ENCODE peak calls at places on chromosomes 12 and 14, in seven cellular contexts. W is CD8-positive, alpha-beta T cell; M is thoracic aorta; N is HCT116; X is effector memory CD4-positive, alpha-beta T cell; H is PC-3; B is tibial nerve. C is an unnamed sample. For H3K4me1, the result is how much of the 10 kb centered on the place peaks cover.

GRCh38 chr12:94649349-94650142 is 811 bp downstream of the TMCC3 start:
- DNase-seq in W (peak), M (no peak), N (no peak), X (peak), H (peak), B (no peak), C (no peak)

GRCh38 chr12:78887008-78887407 is 22.4 kb downstream of the SYT1 start:
- DNase-seq in W (no peak), M (no peak), N (peak), X (no peak), H (peak), B (no peak), C (no peak)

GRCh38 chr12:19402743-19403400 is 36.4 kb upstream of the AEBP2 start:
- DNase-seq in W (no peak), M (peak), N (no peak), X (no peak), H (no peak), B (no peak), C (no peak)

GRCh38 chr12:45981075-45981837 is 9.1 kb downstream of the SCAF11 start:
- DNase-seq in W (no peak), M (no peak), N (no peak), X (no peak), H (peak), B (no peak), C (no peak)

GRCh38 chr14:96594961-96595360 is 92.8 kb downstream of the PAPOLA start:
- DNase-seq in W (no peak), M (no peak), N (no peak), X (no peak), H (no peak), B (no peak), C (no peak)

GRCh38 chr12:93179792-93180191 is 197.9 kb upstream of the NUDT4 start:
- DNase-seq in W (no peak), M (no peak), N (no peak), X (no peak), H (no peak), B (no peak), C (no peak)

GRCh38 chr14:27881063-27881462 is 885.5 kb upstream of the FOXG1 start:
- DNase-seq in W (no peak), M (no peak), N (no peak), X (no peak), H (no peak), B (no peak), C (no peak)

GRCh38 chr12:123960856-123961255 is 11.8 kb downstream of the CCDC92 start:
- DNase-seq in W (no peak), M (no peak), N (no peak), X (no peak), H (no peak), B (no peak), C (no peak)

GRCh38 chr12:52197371-52198231 is 5.8 kb upstream of the KRT80 start:
- DNase-seq in W (no peak), M (no peak), N (no peak), X (no peak), H (no peak), B (peak), C (no peak)

GRCh38 chr14:35285168-35285990 is 6.8 kb upstream of the PSMA6 start:
- DNase-seq in W (no peak), M (no peak), N (no peak), X (no peak), H (peak), B (no peak), C (peak)

GRCh38 chr12:41486718-41487117 is 298.6 kb downstream of the PDZRN4 start:
- DNase-seq in W (no peak), M (no peak), N (no peak), X (no peak), H (peak), B (no peak), C (no peak)

GRCh38 chr14:42683690-42684089 is 1077.0 kb downstream of the LRFN5 start:
- DNase-seq in W (no peak), M (no peak), N (no peak), X (no peak), H (peak), B (no peak), C (no peak)

GRCh38 chr12:105992849-105993740 is 145.7 kb downstream of the NUAK1 start:
- DNase-seq in W (no peak), M (no peak), N (no peak), X (no peak), H (no peak), B (no peak), C (no peak)

GRCh38 chr12:94941440-94941862 is 62.0 kb downstream of the NDUFA12 start:
- DNase-seq in W (peak), M (peak), N (no peak), X (peak), H (peak), B (peak), C (peak)

GRCh38 chr12:89278862-89279261 is 73.4 kb downstream of the DUSP6 start:
- DNase-seq in W (no peak), M (no peak), N (no peak), X (no peak), H (no peak), B (no peak), C (no peak)

GRCh38 chr14:54712371-54712998 is 145.6 kb downstream of the SAMD4A start:
- DNase-seq in W (no peak), M (no peak), N (no peak), X (no peak), H (peak), B (no peak), C (no peak)

GRCh38 chr12:68223067-68223747 is 2.4 kb downstream of the IL26 start:
- DNase-seq in W (peak), M (peak), N (peak), X (peak), H (peak), B (peak), C (peak)

GRCh38 chr14:20429801-20430669 is 5.9 kb downstream of the KLHL33 start:
- DNase-seq in W (peak), M (no peak), N (no peak), X (no peak), H (no peak), B (no peak), C (no peak)

GRCh38 chr12:130438711-130439110 is 101.0 kb downstream of the PIWIL1 start:
- DNase-seq in W (no peak), M (no peak), N (no peak), X (no peak), H (no peak), B (no peak), C (no peak)

GRCh38 chr14:58607131-58607531 is 30.6 kb upstream of the DACT1 start:
- DNase-seq in W (no peak), M (no peak), N (no peak), X (no peak), H (no peak), B (no peak), C (no peak)

GRCh38 chr12:118463677-118464076 is 87.3 kb downstream of the SUDS3 start:
- DNase-seq in W (no peak), M (no peak), N (no peak), X (no peak), H (no peak), B (no peak), C (no peak)

GRCh38 chr12:2099595-2099994 is 46.8 kb downstream of the CACNA1C start:
- DNase-seq in W (no peak), M (no peak), N (no peak), X (no peak), H (no peak), B (no peak), C (no peak)

GRCh38 chr12:2098852-2099251 is 46.1 kb downstream of the CACNA1C start:
- DNase-seq in W (no peak), M (no peak), N (no peak), X (no peak), H (no peak), B (no peak), C (no peak)

GRCh38 chr12:2097617-2098016 is 44.8 kb downstream of the CACNA1C start:
- DNase-seq in W (no peak), M (no peak), N (no peak), X (no peak), H (no peak), B (no peak), C (no peak)

GRCh38 chr12:2101798-2102197 is 49.0 kb downstream of the CACNA1C start:
- DNase-seq in W (no peak), M (no peak), N (no peak), X (no peak), H (no peak), B (no peak), C (no peak)

DNA sequence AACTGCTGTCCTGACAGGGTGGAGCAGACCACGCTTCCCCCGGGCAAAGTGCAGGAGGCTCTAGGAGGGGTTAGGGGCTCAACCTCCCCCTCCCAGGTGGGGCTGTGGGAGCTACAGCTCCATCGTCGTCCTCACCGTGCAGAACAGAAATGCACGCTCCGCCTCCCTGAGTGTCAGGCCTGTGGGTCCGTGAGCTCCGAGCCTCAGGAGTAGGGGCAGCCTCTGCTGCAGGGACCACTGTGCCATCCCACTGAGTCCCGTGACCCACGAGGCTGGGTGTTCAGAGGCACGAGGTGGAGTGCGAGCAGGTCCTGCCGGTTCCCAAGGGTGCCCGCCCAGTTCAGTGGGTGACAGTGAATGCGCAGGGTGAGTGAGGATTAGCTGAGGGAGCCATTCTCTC is 48.6 kb downstream of the CACNA1C start:
- DNase-seq in W (no peak), M (no peak), N (no peak), X (no peak), H (no peak), B (no peak), C (no peak)
- H3K27ac ChIP-seq in W (no peak), M (peak), N (no peak), X (no peak), H (no peak), B (no peak), C (no peak)

GRCh38 chr14:68871392-68871791 is 78.5 kb upstream of the ZFP36L1 start:
- DNase-seq in W (no peak), M (no peak), N (no peak), X (no peak), H (no peak), B (no peak), C (no peak)
- H3K4me1 ChIP-seq in W (under half), M (under half), N (under half), X (under half), H (under half), B (under half), C (under half)

DNA sequence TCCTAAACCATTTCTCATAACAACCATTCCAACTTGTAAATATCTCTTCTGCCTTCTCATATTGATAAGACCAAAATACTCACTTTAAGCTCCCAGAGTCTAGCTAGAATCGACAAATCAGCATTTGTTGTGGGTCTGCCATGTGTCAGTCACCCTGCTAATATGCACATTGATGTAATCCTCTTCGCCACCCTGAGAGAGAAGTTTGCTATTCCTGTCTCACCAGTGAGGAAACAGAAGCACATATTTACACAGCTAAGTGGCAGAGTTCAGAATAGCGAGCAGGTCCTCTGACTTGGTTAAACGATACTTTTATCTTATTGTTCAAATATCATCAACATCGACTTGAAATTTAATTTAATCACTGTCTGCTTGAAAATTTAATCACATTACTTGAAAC is 142.1 kb downstream of the ANO4 start:
- DNase-seq in W (no peak), M (no peak), N (no peak), X (no peak), H (no peak), B (no peak), C (no peak)
- H3K27ac ChIP-seq in W (no peak), M (no peak), N (no peak), X (no peak), H (no peak), B (no peak), C (no peak)

GRCh38 chr14:67357583-67358354 is 1.8 kb downstream of the ATP6V1D start:
- DNase-seq in W (no peak), M (no peak), N (no peak), X (no peak), H (peak), B (no peak), C (no peak)

GRCh38 chr14:67360469-67361206 is 510 bp downstream of the EIF2S1 start:
- DNase-seq in W (no peak), M (peak), N (no peak), X (no peak), H (no peak), B (no peak), C (no peak)

GRCh38 chr14:67359319-67359774 is 257 bp downstream of the ATP6V1D start:
- DNase-seq in W (no peak), M (no peak), N (no peak), X (no peak), H (peak), B (no peak), C (no peak)

GRCh38 chr14:67359775-67360468 is at the start of the genes ATP6V1D and EIF2S1:
- DNase-seq in W (peak), M (peak), N (peak), X (peak), H (peak), B (peak), C (peak)

DNA sequence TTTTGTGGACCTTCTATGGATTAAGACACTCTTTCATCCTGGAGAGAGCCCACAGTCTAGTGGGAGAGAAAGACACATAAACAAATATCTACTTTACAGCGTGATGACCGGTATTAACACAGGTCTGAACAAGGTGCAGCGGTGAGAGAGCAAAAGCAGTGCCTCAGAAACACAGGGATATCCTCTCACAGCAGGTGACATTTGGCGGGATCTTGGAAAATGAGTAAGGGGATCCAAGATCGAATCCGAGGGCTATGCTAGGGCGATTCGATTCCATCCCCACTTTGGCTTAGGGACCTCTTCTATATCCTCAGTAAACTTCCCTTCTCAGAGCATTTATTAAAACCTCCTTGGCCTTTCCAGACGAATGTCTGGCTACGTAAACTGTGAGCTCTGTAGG is 690 bp downstream of the ATP6V1D start:
- DNase-seq in W (no peak), M (no peak), N (no peak), X (no peak), H (peak), B (no peak), C (no peak)
- H3K4me1 ChIP-seq in W (under half), M (half or more), N (under half), X (under half), H (under half), B (half or more), C (half or more)

DNA sequence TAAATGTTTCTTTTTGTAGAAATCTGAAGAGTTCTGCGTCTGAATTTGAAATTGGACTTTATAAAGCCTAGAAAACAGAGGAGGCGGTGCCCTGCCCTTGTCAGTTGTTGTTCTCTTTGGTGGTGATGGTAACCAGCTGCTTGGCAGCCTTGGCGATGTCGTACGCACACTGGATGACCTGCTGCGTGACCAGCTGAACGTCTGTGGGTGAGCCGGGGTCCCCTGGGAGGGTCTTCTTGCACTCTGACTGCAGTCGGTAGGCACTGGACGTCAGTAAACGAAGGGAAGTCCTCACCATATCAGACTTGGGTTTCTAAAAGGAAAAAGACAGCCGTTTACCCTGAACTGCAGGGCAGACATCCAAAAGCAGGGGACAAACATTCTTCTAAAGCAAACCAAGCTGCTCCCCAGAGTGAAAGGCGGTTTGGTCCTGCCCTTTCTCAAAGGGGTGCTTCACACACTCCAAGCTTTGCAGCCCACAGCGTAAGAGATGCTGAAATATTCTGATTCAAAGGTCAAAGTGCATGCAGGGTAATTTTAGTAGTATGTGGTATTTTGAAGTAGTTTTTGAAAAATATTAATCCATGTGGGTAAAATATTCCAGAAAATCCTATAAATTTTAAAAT is 32.9 kb downstream of the TCHP start:
- DNase-seq in W (no peak), M (no peak), N (no peak), X (no peak), H (no peak), B (peak), C (no peak)
- H3K27ac ChIP-seq in W (no peak), M (no peak), N (no peak), X (no peak), H (no peak), B (peak), C (no peak)